ENCODE peak calls at places on chromosome 16, in five cellular contexts. R is AG04450, B is endodermal cell, T is MM.1S, Z is epithelial cell of esophagus. V is an unnamed sample.

GRCh38 chr16:55901756-55902155 is 26.6 kb upstream of the CES5A start:
- DNase-seq in Z (no peak), B (no peak), T (no peak), R (no peak), V (no peak)

GRCh38 chr16:67857547-67858233 is 10.2 kb upstream of the CENPT start:
- DNase-seq in T (no peak), R (peak), Z (peak), B (peak), V (no peak)

GRCh38 chr16:49931931-49932330 is 76.0 kb upstream of the ZNF423 start:
- DNase-seq in T (no peak), R (no peak), B (no peak), Z (no peak), V (no peak)

GRCh38 chr16:75658175-75658574 is 10.6 kb downstream of the TERF2IP start:
- DNase-seq in T (no peak), Z (no peak), R (no peak), B (no peak), V (no peak)

GRCh38 chr16:69477546-69477945 is 53.1 kb downstream of the CYB5B start:
- DNase-seq in R (no peak), B (no peak), Z (no peak), T (no peak), V (no peak)

GRCh38 chr16:2087426-2088191 is 39.8 kb downstream of the TSC2 start:
- DNase-seq in Z (no peak), B (no peak), R (no peak), T (no peak), V (no peak)

GRCh38 chr16:74731853-74732477 is 31.3 kb upstream of the MLKL start:
- DNase-seq in B (no peak), R (no peak), T (no peak), Z (no peak), V (no peak)

GRCh38 chr16:2237076-2237551 is 870 bp downstream of the DNASE1L2 start:
- DNase-seq in T (no peak), R (no peak), Z (no peak), B (no peak), V (no peak)

GRCh38 chr16:67939507-67940435 is 3.1 kb upstream of the PSMB10 start:
- DNase-seq in R (no peak), B (no peak), T (no peak), Z (no peak), V (no peak)

GRCh38 chr16:7051586-7052349 is 280.9 kb upstream of the RBFOX1 start:
- DNase-seq in Z (no peak), T (no peak), B (no peak), R (no peak), V (no peak)

GRCh38 chr16:57273359-57273758 is 11.1 kb downstream of the PLLP start:
- DNase-seq in B (peak), Z (no peak), R (no peak), T (no peak), V (no peak)

GRCh38 chr16:13994239-13995106 is 74.5 kb downstream of the ERCC4 start:
- DNase-seq in R (no peak), T (no peak), B (no peak), Z (no peak), V (no peak)

GRCh38 chr16:26194526-26194925 is 502.8 kb downstream of the HS3ST4 start:
- DNase-seq in T (no peak), B (no peak), R (no peak), Z (no peak), V (no peak)

GRCh38 chr16:22029632-22030031 is 21.7 kb downstream of the MOSMO start:
- DNase-seq in T (no peak), B (no peak), R (no peak), Z (no peak), V (no peak)

GRCh38 chr16:11557811-11558210 is 28.9 kb downstream of the LITAF start:
- DNase-seq in T (no peak), Z (no peak), R (no peak), B (no peak), V (no peak)

GRCh38 chr16:87317766-87318121 is 552 bp upstream of the C16orf95 start:
- DNase-seq in R (peak), Z (peak), B (no peak), T (peak), V (peak)

GRCh38 chr16:56424791-56425438 is 430 bp downstream of the AMFR start:
- DNase-seq in B (peak), T (peak), R (no peak), Z (peak), V (no peak)

GRCh38 chr16:64012166-64012565 is 1109.7 kb downstream of the CDH11 start:
- DNase-seq in Z (no peak), B (no peak), R (no peak), T (no peak), V (no peak)

DNA sequence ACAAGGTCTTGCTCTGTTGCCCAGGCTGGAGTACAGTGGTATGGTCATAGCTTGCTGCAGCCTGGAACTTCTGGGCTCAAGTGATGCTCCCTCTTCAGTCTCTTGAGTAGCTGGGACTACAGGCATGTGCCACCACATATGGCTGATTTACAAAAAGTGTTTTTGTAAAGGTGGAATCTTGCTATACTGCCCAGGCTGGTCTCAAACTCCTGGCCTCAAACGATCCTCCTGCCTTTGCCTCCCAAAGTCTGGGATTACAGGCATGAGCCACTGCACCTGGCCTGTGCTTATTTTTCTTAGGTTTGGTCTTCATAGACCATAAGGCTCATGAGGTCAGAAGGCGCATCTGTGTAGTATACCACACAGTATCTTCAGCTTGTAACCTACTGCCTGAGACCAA is 5.3 kb downstream of the CLEC19A start:
- DNase-seq in Z (no peak), B (no peak), T (no peak), R (no peak), V (no peak)
- H3K4me3 ChIP-seq in Z (no peak), B (no peak), T (no peak), R (no peak), V (no peak)

DNA sequence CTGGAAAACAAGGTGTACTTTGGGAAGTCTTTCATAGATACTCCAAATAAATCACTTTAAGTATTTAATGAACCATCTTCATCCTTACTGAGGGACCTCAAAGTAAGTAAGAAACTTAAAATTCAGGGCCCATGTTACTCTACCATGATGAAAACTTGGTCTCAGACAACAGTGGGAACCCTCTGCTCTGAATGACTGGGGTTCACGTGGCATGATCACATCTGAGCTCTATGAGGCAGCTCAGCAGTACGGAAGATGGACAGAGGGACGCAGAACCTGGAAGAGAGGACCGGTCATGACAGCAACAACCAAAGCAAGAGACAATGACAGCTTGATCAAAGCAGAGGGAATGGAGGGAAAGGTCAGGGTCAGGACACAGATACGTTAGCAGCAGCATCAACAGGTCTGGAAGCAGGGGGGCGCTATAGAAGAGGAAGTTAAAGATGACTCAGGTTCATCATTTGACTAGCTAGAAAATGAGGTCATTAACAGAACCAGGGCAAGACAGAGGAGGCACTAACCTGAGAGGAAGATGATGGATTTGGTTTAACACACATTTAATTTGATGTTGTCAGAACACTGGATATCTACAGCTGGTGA is 9.5 kb downstream of the XPO6 start:
- DNase-seq in R (no peak), B (peak), T (no peak), Z (no peak), V (no peak)
- TF ChIP-seq CTCF in R (peak), B (peak), T (no peak), Z (no peak), V (peak)

DNA sequence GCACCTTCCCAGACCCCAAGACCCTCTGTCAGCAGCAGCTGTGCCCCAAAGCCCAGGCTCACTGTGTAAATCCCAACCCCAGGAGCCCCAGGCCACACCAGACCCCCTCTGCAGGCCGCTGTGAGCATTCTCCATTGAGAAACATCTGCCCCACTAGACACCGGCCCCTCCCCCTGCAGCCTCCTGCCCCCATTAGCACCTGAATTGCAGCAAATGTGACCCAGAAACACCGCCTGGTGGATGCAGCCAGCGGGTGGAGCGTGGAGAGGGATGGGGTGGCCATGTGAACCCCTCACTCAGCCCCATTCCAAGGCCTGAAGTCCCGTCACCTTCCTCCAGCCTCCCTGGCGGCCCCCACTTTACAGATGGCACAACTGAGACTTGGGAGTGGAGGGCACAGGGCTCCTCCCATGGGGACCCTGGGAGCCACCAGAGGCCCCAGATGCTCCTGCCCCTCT is 2.2 kb downstream of the UBALD1 start:
- DNase-seq in Z (no peak), R (no peak), T (no peak), B (peak), V (no peak)
- H3K4me3 ChIP-seq in Z (peak), R (peak), T (no peak), B (peak), V (no peak)

DNA sequence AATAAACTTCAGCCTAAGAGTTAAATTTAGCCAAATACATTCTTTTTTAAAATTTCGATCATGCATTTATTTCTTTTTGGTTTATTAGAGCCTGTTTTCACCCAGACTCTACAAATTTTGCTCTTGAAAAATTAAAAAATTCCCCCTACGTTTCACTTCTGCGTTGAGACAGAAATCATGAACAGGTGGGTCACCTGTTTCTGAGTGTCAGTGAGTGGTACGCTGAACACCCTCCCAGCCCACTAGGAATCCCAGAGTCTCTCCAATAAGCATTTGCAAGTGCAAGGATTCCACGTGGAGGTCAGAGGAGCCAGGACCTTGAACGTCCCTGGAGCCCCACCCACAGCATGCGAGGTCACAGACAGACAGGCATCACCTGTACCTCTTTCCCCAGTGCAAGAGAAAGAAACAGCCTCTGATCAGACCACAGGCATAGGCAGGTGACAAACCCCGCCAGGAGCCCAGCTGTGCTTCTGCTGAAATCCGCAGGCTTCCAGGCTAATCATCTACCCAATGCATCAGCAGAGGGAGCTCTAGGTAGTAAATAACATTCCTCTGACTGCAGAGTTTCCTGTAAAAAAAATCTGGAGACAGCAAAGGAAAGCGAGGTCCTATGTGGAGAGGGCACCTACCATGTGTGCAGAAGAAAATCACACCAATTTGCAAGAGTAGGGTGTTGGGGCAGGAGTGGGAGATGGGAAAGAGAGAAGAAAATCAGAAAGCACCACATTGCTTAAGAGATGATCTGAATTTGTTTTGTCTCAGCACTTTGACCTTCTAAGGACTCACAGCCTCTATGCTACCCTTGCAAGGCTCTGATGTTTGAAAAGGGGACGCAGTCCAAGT is 5.9 kb upstream of the XYLT1 start:
- DNase-seq in R (peak), B (peak), T (peak), Z (peak), V (peak)
- TF ChIP-seq CTCF in R (peak), B (peak), T (peak), Z (peak), V (peak)

DNA sequence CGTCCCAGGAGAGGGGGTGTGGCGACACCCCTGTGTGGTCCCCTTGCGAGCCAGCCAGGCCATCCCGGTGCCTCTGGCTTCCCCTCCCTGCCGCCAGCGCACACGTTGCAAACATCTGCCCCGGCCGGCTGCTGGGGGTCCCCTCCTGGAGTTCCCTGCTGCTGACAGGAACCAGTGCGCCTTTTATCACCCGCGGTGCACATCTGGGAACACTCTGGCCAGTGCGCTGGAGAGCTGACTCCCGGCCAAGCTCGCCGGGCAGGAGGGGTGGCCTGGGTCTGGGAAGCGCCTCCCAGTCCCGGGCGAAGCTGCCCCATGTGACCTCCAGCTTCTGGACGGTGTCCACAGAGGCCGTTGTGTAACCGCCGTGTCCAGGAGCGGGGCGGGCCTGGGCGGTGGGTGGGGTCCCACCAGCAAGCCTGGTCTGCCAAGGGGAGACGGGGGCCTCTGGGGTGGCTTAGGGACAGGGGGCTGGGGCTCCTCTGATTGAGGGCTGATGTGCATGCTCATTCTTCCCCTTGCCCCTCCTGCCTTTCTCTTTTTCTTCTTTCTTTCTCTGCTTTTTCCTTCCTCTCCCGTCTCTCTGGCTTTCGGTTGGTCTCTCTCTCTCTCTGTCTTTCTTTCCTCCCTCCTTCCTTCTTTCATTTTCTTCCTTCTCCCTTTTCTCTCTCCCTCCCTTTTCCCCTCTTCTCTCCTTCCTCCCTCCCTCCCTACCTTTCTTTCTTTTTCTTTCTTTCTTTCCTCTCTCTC is 25.2 kb upstream of the CIBAR2 start:
- DNase-seq in Z (no peak), T (no peak), B (no peak), R (peak), V (no peak)
- H3K4me3 ChIP-seq in Z (no peak), T (no peak), B (no peak), R (peak), V (no peak)

GRCh38 chr16:82043680-82044584 is 8.9 kb downstream of the HSD17B2 start:
- DNase-seq in Z (peak), B (no peak), T (no peak), R (peak), V (no peak)
- TF ChIP-seq CTCF in Z (no peak), B (no peak), T (no peak), R (no peak), V (no peak)

GRCh38 chr16:81657224-81657623 is 121.9 kb upstream of the PLCG2 start:
- DNase-seq in T (peak), R (no peak), Z (no peak), B (no peak), V (peak)
- H3K4me3 ChIP-seq in T (peak), R (no peak), Z (no peak), B (no peak), V (no peak)

GRCh38 chr16:86252596-86252995 is 257.7 kb upstream of the FOXF1 start:
- DNase-seq in Z (no peak), T (no peak), B (peak), R (no peak), V (peak)
- TF ChIP-seq CTCF in Z (no peak), T (no peak), B (peak), R (peak), V (peak)

GRCh38 chr16:51900221-51900780 is 646.6 kb downstream of the TOX3 start:
- DNase-seq in R (no peak), B (no peak), T (no peak), Z (no peak), V (no peak)

GRCh38 chr16:51898872-51899271 is 648.1 kb downstream of the TOX3 start:
- DNase-seq in Z (peak), R (no peak), T (no peak), B (no peak), V (no peak)

GRCh38 chr16:51896013-51896412 is 650.9 kb downstream of the TOX3 start:
- DNase-seq in B (peak), R (no peak), T (no peak), Z (no peak), V (no peak)
- H3K4me3 ChIP-seq in B (no peak), R (no peak), T (no peak), Z (no peak), V (no peak)